ENCODE peak calls at places on chromosomes 4 and X, in five cellular contexts. B, C, Z, N and O are unnamed samples.

GRCh38 chrX:39507034-39507433 is 590.7 kb downstream of the BCOR start:
- DNase-seq in B (no peak), C (no peak), Z (no peak), N (no peak), O (no peak)

GRCh38 chr4:185283723-185284122 is 74.3 kb downstream of the SNX25 start:
- DNase-seq in B (no peak), C (no peak), Z (no peak), N (no peak), O (no peak)

GRCh38 chr4:87608229-87608628 is at the start of gene DSPP:
- DNase-seq in B (no peak), C (no peak), Z (no peak), N (no peak), O (no peak)

GRCh38 chr4:122912810-122913575 is 9.4 kb downstream of the NUDT6 start:
- DNase-seq in B (no peak), C (no peak), Z (peak; percentile 13), N (no peak), O (no peak)

GRCh38 chr4:8347660-8348059 is 78.1 kb downstream of the HTRA3 start:
- DNase-seq in B (no peak), C (peak; percentile 32), Z (no peak), N (no peak), O (no peak)

GRCh38 chr4:183241322-183241640 is 78.8 kb downstream of the CLDN22 start:
- DNase-seq in B (peak; percentile 64), C (no peak), Z (no peak), N (no peak), O (no peak)

GRCh38 chr4:174422893-174423256 is 99.4 kb downstream of the HPGD start:
- DNase-seq in B (no peak), C (no peak), Z (no peak), N (no peak), O (no peak)

GRCh38 chrX:130120746-130121504 is 10.6 kb upstream of the ELF4 start:
- DNase-seq in B (peak; percentile 83), C (peak; percentile 79), Z (peak; percentile 33), N (no peak), O (peak; percentile 73)

GRCh38 chr4:137510866-137511265 is 21.4 kb downstream of the PCDH18 start:
- DNase-seq in B (no peak), C (no peak), Z (no peak), N (no peak), O (peak; percentile 52)

GRCh38 chrX:126509917-126510316 is 42.7 kb downstream of the DCAF12L1 start:
- DNase-seq in B (no peak), C (no peak), Z (no peak), N (no peak), O (no peak)

GRCh38 chr4:124202106-124202505 is 510.4 kb downstream of the ANKRD50 start:
- DNase-seq in B (no peak), C (no peak), Z (no peak), N (no peak), O (no peak)

GRCh38 chr4:110621839-110622751 is 782 bp downstream of the PITX2 start:
- DNase-seq in B (no peak), C (peak; percentile 78), Z (no peak), N (no peak), O (no peak)

GRCh38 chr4:155025762-155026457 is 182.5 kb upstream of the NPY2R start:
- DNase-seq in B (peak; percentile 7), C (peak; percentile 83), Z (peak; percentile 48), N (no peak), O (peak; percentile 70)

GRCh38 chr4:11428701-11429571 is at the start of gene HS3ST1:
- DNase-seq in B (no peak), C (peak; percentile 89), Z (no peak), N (no peak), O (peak; percentile 78)

GRCh38 chrX:47796433-47796906 is 40.2 kb upstream of the ZNF81 start:
- DNase-seq in B (peak; percentile 18), C (no peak), Z (no peak), N (no peak), O (no peak)

GRCh38 chrX:3638280-3638873 is 75.1 kb downstream of the PRKX start:
- DNase-seq in B (peak; percentile 52), C (peak; percentile 48), Z (peak; percentile 11), N (peak; percentile 16), O (peak; percentile 39)

GRCh38 chrX:129239371-129239770 is 283.9 kb downstream of the SMARCA1 start:
- DNase-seq in B (no peak), C (no peak), Z (no peak), N (no peak), O (peak; percentile 9)

GRCh38 chr4:98749206-98749605 is 90.8 kb upstream of the TSPAN5 start:
- DNase-seq in B (no peak), C (no peak), Z (no peak), N (no peak), O (no peak)

GRCh38 chr4:114481856-114482255 is 116.8 kb upstream of the UGT8 start:
- DNase-seq in B (no peak), C (no peak), Z (no peak), N (no peak), O (no peak)

GRCh38 chrX:16005899-16006298 is 117.5 kb upstream of the GRPR start:
- DNase-seq in B (no peak), C (no peak), Z (no peak), N (no peak), O (no peak)

GRCh38 chrX:123962006-123962485 is 540 bp downstream of the STAG2 start:
- DNase-seq in B (peak; percentile 52), C (no peak), Z (no peak), N (no peak), O (peak; percentile 39)

GRCh38 chr4:111631157-111631999 is 513.9 kb upstream of the FAM241A start:
- DNase-seq in B (no peak), C (no peak), Z (no peak), N (no peak), O (no peak)

GRCh38 chr4:17284323-17285175 is 227.3 kb downstream of the QDPR start:
- DNase-seq in B (no peak), C (no peak), Z (no peak), N (no peak), O (no peak)
- TF ChIP-seq KDM1A in B (no peak), C (no peak), Z (no peak), N (no peak), O (no peak)

GRCh38 chr4:139887378-139887801 is 221.8 kb downstream of the MGST2 start:
- DNase-seq in B (no peak), C (no peak), Z (no peak), N (no peak), O (no peak)
- TF ChIP-seq KDM1A in B (no peak), C (no peak), Z (no peak), N (no peak), O (no peak)

GRCh38 chr4:13992975-13993495 is 365.5 kb upstream of the BOD1L1 start:
- DNase-seq in B (no peak), C (no peak), Z (no peak), N (no peak), O (no peak)
- TF ChIP-seq KDM1A in B (no peak), C (no peak), Z (no peak), N (no peak), O (no peak)

GRCh38 chrX:41558531-41558930 is 111.4 kb downstream of the NYX start:
- DNase-seq in B (peak; percentile 14), C (no peak), Z (no peak), N (no peak), O (peak; percentile 14)

GRCh38 chrX:41559662-41560061 is 112.5 kb downstream of the NYX start:
- DNase-seq in B (peak; percentile 29), C (no peak), Z (no peak), N (no peak), O (no peak)

GRCh38 chrX:41563881-41564280 is 116.7 kb downstream of the NYX start:
- DNase-seq in B (no peak), C (no peak), Z (no peak), N (no peak), O (no peak)

GRCh38 chrX:41559235-41559634 is 112.1 kb downstream of the NYX start:
- DNase-seq in B (no peak), C (no peak), Z (no peak), N (no peak), O (no peak)

DNA sequence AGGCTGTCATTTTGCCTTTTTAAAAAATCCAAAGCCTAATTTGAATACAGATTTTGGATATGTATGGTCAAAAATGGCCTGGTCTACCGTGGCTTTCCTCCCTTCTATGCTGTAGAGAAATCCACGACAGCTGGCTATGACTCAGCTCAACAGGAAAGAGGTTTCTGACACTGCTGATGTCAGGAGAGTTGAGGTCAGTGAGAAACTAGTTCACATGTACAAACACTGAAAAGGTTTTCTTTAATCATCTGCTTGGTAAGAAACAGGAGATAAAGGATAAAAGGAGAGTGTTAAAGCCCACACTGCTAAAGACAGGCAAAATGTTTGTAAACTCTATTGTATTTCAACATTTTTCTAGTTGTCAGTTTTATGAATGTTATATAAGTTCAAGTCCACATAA is 113.9 kb downstream of the NYX start:
- DNase-seq in B (peak; percentile 19), C (no peak), Z (no peak), N (peak; percentile 17), O (peak; percentile 5)
- TF ChIP-seq KDM1A in B (no peak), C (no peak), Z (no peak), N (no peak), O (no peak)

GRCh38 chr4:41590591-41590990 is 52.6 kb downstream of the LIMCH1 start:
- DNase-seq in B (no peak), C (no peak), Z (no peak), N (no peak), O (no peak)
- TF ChIP-seq KDM1A in B (no peak), C (no peak), Z (no peak), N (no peak), O (no peak)

DNA sequence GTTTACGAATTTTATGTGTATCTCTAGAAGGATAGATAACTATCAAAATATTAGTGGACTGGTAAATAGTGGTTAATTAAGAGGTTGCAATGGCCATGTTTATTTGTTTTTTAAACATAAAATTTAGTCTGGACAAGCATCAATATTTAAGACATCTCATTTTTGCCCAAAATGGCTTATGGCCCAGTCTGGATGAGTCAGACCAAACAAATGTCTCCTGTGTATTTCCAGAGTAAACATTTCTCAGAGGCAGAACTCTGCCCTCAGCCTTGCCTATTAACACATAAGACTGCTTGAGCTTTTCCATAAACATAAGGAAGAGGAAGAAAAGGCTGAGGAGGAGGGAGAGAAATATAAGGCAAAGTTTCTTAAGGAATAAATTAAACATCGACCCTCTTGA is 277.1 kb upstream of the DIAPH2 start:
- DNase-seq in B (no peak), C (no peak), Z (peak; percentile 19), N (no peak), O (peak; percentile 81)
- TF ChIP-seq KDM1A in B (no peak), C (no peak), Z (no peak), N (no peak), O (no peak)

DNA sequence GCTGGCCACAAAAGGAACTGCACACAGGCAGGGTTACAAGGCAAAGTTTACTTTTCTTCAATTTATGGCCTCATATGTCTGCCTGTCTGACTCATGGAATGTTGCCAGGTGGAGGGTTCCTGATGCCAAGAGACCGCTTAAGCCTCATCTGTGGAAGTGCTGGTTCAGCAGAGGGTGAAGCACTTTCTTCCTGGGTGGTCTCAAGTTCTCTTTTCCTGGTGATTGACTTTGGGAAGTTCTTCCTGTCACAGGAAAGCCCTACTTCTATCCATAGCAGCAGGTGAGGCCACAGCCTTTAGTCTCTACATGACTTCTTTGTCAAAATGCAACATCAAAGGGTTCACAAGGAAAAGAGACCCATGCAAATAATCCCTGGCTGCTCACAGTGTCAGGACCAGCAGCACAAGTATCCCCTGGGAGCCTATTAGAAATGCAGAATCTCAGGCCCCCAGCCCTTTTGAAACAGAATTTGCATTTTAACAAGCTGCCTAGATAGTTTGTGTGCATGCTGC is 81.4 kb upstream of the IGFBP7 start:
- DNase-seq in B (no peak), C (peak; percentile 54), Z (no peak), N (no peak), O (no peak)
- TF ChIP-seq KDM1A in B (no peak), C (peak; percentile 62), Z (no peak), N (no peak), O (no peak)